ENCODE peak calls at places on chromosome 2, in eight cellular contexts. W is CD8-positive, alpha-beta T cell; Q is NCI-H774; H is activated naive CD8-positive, alpha-beta T cell treated with anti-CD3 and anti-CD28 coated beads, Interleukin-2, amount 10 ng/mL, durations not matched to agents 7 days and 5 days; Y is stimulated activated effector memory CD8-positive, alpha-beta T cell treated with anti-CD3 and anti-CD28 coated beads, Interleukin-12 subunit alpha, Interleukin-12 subunit beta, amount 100 ng/mL, for 72 hours; O is stimulated activated CD4-positive, alpha-beta T cell treated with anti-CD3 and anti-CD28 coated beads, Interleukin-15, amount 100 ng/mL, for 24 hours; I is NCI-H1436; E is NCI-H1417. P is an unnamed sample.

GRCh38 chr2:10924441-10924840 is 12.7 kb downstream of the KCNF1 start:
- DNase-seq in W (no peak), Q (no peak), H (no peak), Y (no peak), O (no peak), I (no peak), E (no peak), P (no peak)

GRCh38 chr2:237154050-237154638 is 68.5 kb downstream of the COPS8 start:
- DNase-seq in W (peak), Q (no peak), H (peak), Y (peak), O (peak), I (no peak), E (no peak), P (no peak)

GRCh38 chr2:46072146-46072820 is 224.9 kb upstream of the EPAS1 start:
- DNase-seq in W (no peak), Q (no peak), H (no peak), Y (no peak), O (no peak), I (no peak), E (no peak), P (peak)

GRCh38 chr2:1728821-1729220 is 15.5 kb downstream of the PXDN start:
- DNase-seq in W (no peak), Q (peak), H (no peak), Y (no peak), O (no peak), I (no peak), E (no peak), P (peak)

GRCh38 chr2:232278534-232278933 is 100.0 kb upstream of the ALPP start:
- DNase-seq in W (no peak), Q (no peak), H (no peak), Y (no peak), O (no peak), I (no peak), E (no peak), P (no peak)

GRCh38 chr2:159080641-159081040 is 112.2 kb downstream of the TANC1 start:
- DNase-seq in W (no peak), Q (no peak), H (no peak), Y (no peak), O (no peak), I (no peak), E (no peak), P (no peak)

GRCh38 chr2:159098815-159099455 is 130.5 kb downstream of the TANC1 start:
- DNase-seq in W (no peak), Q (no peak), H (no peak), Y (no peak), O (no peak), I (no peak), E (no peak), P (no peak)

GRCh38 chr2:118529931-118530330 is 317.5 kb downstream of the EN1 start:
- DNase-seq in W (no peak), Q (no peak), H (no peak), Y (no peak), O (no peak), I (no peak), E (peak), P (no peak)

GRCh38 chr2:64214281-64215115 is 70.3 kb upstream of the PELI1 start:
- DNase-seq in W (peak), Q (peak), H (no peak), Y (peak), O (peak), I (no peak), E (peak), P (peak)

GRCh38 chr2:225735844-225736243 is 336.3 kb downstream of the NYAP2 start:
- DNase-seq in W (no peak), Q (no peak), H (no peak), Y (no peak), O (no peak), I (no peak), E (no peak), P (no peak)

GRCh38 chr2:208320686-208321085 is 54.6 kb downstream of the PIKFYVE start:
- DNase-seq in W (no peak), Q (no peak), H (no peak), Y (no peak), O (no peak), I (no peak), E (no peak), P (no peak)